ENCODE peak calls at places on chromosomes 7 and 10, in five cellular contexts. H is brain microvascular endothelial cell, G is heart right ventricle, S is GM12865, O is esophagus muscularis mucosa. Y is an unnamed sample.

GRCh38 chr10:96756111-96756903 is 36.0 kb upstream of the PIK3AP1 start:
- DNase-seq in H (no peak), G (no peak), S (peak; percentile 31), O (no peak), Y (no peak)

GRCh38 chr7:131157530-131158243 is 170.0 kb upstream of the MKLN1 start:
- DNase-seq in H (no peak), G (peak; percentile 36), S (no peak), O (no peak), Y (peak; percentile 79)

GRCh38 chr7:132685301-132685700 is 109.0 kb upstream of the PLXNA4 start:
- DNase-seq in H (no peak), G (no peak), S (no peak), O (no peak), Y (no peak)

GRCh38 chr7:67566101-67566500 is 569.5 kb downstream of the TYW1 start:
- DNase-seq in H (no peak), G (no peak), S (no peak), O (no peak), Y (no peak)

GRCh38 chr10:63935705-63936104 is 414.5 kb downstream of the REEP3 start:
- DNase-seq in H (no peak), G (no peak), S (peak; percentile 8), O (no peak), Y (no peak)

GRCh38 chr7:123979876-123980275 is 53.0 kb downstream of the TMEM229A start:
- DNase-seq in H (peak; percentile 59), G (no peak), S (no peak), O (no peak), Y (no peak)

GRCh38 chr7:149321978-149322541 is 60.1 kb downstream of the ZNF783 start:
- DNase-seq in H (peak; percentile 14), G (no peak), S (no peak), O (no peak), Y (no peak)

GRCh38 chr10:50882540-50882983 is 2.9 kb downstream of the A1CF start:
- DNase-seq in H (no peak), G (no peak), S (no peak), O (no peak), Y (no peak)

GRCh38 chr10:117218654-117219053 is 21.4 kb downstream of the KCNK18 start:
- DNase-seq in H (no peak), G (no peak), S (no peak), O (no peak), Y (no peak)

GRCh38 chr10:69449841-69450240 is 1.4 kb upstream of the TSPAN15 start:
- DNase-seq in H (peak; percentile 43), G (no peak), S (peak; percentile 73), O (no peak), Y (peak; percentile 59)

GRCh38 chr7:98294798-98295382 is 13.4 kb downstream of the BRI3 start:
- DNase-seq in H (peak; percentile 51), G (peak; percentile 48), S (peak; percentile 65), O (no peak), Y (no peak)

GRCh38 chr7:22860784-22861482 is 38.3 kb upstream of the TOMM7 start:
- DNase-seq in H (peak; percentile 43), G (no peak), S (peak; percentile 54), O (no peak), Y (no peak)

GRCh38 chr10:3241128-3242057 is 68.8 kb upstream of the PITRM1 start:
- DNase-seq in H (no peak), G (no peak), S (no peak), O (no peak), Y (no peak)

GRCh38 chr7:4211261-4211660 is 470.8 kb upstream of the FOXK1 start:
- DNase-seq in H (no peak), G (no peak), S (no peak), O (no peak), Y (no peak)

GRCh38 chr10:4802711-4803487 is 23.1 kb upstream of the AKR1E2 start:
- DNase-seq in H (no peak), G (no peak), S (no peak), O (no peak), Y (no peak)

GRCh38 chr10:95121904-95122303 is 52.6 kb upstream of the CYP2C8 start:
- DNase-seq in H (no peak), G (no peak), S (no peak), O (no peak), Y (no peak)

GRCh38 chr10:43206391-43207235 is 60.3 kb downstream of the RASGEF1A start:
- DNase-seq in H (no peak), G (no peak), S (no peak), O (no peak), Y (no peak)

GRCh38 chr7:36278767-36279171 is 110.9 kb upstream of the ANLN start:
- DNase-seq in H (peak; percentile 42), G (no peak), S (no peak), O (peak; percentile 57), Y (no peak)

DNA sequence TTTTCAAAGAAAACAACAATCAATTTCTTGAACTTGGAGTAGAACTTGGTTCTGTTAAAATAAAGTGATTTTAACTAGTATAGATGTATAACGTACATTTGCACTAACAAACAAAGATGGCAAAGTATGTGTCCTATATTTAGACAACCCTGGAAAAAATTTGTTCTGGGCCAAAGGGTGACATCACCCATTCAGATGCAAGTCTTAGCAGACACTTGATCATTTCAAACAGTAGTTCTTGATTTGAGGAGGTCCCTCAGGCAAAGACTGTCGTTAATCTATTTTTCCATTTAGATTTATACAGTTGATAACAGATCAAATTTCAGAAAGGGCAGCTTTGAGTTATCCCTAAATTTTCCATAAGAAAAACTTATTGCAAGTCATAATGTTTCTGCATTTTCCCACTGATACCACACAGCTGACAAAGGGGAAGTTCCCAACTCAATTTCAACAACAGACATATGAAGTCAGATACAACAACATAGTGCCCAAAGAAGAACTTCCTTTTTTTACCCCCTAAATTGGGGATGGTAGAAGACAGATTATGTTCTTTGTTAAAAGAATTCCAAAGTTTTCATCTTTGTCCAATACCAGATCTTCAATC is 5.1 kb downstream of the NMT2 start:
- DNase-seq in H (peak; percentile 18), G (no peak), S (no peak), O (no peak), Y (no peak)
- H3K4me3 ChIP-seq in H (no peak overlapping the region), G (no peak overlapping the region), S (no peak overlapping the region), O (no peak overlapping the region), Y (no peak overlapping the region)

GRCh38 chr7:116298055-116298454 is 87.7 kb downstream of the TES start:
- DNase-seq in H (no peak), G (no peak), S (no peak), O (no peak), Y (no peak)
- H3K4me3 ChIP-seq in H (no peak overlapping the region), G (no peak overlapping the region), S (no peak overlapping the region), O (no peak overlapping the region), Y (no peak overlapping the region)

DNA sequence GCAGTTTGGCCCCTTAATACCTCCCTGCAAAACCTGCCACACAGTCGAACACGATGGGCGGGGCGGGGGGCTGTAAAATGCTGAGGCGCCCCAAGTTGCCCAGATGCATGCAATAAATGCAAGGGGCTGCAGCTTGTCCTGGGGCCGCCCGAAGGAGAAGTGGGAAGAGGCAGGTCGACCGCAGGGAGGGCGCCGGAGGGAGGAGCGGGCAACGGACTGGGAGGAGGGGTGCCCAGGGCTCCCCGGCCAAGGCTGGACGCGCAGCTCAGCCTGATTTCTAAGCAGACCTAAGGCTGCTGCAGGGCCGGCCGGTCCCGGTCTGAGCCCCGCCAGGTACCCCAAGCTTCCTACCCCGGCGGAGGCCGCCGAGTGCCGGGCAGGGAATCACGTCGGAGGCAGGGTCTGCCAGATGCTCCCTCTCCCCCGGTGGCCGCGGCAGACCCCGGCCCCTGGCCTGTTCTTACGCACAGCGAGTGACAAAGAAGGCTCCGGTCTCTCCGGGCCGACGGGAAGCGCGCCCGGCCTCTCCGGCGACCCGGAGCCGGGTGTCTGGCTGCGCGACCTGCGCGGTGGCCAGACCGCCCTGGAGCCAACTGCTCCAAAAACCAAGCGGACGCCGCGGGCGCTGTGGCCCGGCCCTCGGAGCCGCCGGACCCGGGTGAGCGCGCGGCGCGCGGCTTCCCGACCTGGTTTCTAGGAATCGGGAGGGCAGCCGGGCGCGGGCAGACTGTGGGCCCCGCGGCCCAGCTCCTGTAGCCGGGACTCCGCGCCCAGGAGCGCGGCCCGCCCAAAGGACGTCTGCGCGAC is 740 bp upstream of the EBF3 start:
- DNase-seq in H (no peak), G (peak; percentile 48), S (no peak), O (no peak), Y (no peak)
- H3K4me3 ChIP-seq in H (peak overlapping the region; percentile 22), G (peak overlapping the region; percentile 67), S (no peak overlapping the region), O (peak overlapping the region; percentile 69), Y (peak overlapping the region; percentile 49)

GRCh38 chr10:108454224-108454623 is 1289.7 kb upstream of the SORCS1 start:
- DNase-seq in H (no peak), G (no peak), S (no peak), O (no peak), Y (no peak)
- H3K4me3 ChIP-seq in H (no peak overlapping the region), G (no peak overlapping the region), S (no peak overlapping the region), O (no peak overlapping the region), Y (no peak overlapping the region)

DNA sequence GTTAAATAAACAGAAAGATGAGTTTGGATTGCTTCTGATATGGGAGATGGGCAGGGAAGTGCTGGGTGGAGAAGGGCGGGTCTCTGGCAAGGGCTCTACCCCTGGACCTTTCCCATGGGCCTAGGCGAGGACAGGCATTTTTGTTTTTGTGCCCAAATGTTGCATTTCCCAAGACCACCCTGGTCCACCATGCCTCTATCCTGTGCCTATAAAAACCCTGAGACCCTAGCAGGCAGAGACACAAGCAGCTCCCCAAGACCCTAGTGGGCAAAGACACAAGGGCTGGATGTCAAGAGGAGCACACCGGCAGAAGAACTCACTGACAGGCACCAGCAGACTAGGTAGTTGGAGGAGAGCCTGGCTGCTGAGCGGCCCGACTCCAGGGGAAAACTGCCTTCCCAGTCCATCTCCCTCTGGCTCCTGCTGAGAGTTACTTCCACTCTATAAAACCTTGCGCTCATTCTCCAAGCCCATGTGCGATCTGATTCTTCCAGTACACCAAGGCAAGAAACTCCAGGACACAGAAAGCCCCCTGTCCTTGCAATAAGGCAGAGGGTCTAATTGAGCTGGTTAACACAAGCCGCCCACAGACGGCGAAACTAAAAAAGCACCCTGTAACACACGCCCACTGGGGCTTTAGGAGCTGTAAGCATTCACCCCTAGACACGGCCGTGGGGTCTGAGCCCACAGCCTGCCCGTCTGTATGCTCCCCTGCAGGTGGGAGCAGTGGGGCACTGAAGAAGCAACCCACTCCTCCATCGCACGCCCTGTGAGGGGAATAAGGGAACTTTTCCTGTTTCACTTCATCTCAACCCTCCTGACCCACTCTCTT is 291.4 kb downstream of the PTPRN2 start:
- DNase-seq in H (no peak), G (no peak), S (no peak), O (no peak), Y (no peak)
- H3K4me3 ChIP-seq in H (no peak overlapping the region), G (no peak overlapping the region), S (no peak overlapping the region), O (no peak overlapping the region), Y (no peak overlapping the region)

Y was measured in LNCaP clone FGC.